ENCODE peak calls at places on chromosomes 1 and 21, in eight cellular contexts. Q is lower leg skin, P is brain microvascular endothelial cell, R is choroid plexus epithelial cell, S is Calu3, H is heart right ventricle, D is B cell, G is GM13976. M is an unnamed sample.

GRCh38 chr1:55448261-55448660 is 233.1 kb upstream of the USP24 start:
- DNase-seq in Q (no peak), P (no peak), R (no peak), S (no peak), H (no peak), D (no peak), G (no peak), M (no peak)

GRCh38 chr21:46254208-46254975 is 25.8 kb upstream of the LSS start:
- DNase-seq in Q (no peak), P (no peak), R (no peak), S (no peak), H (no peak), D (no peak), G (peak), M (no peak)

GRCh38 chr1:36880155-36881070 is 153.9 kb downstream of the GRIK3 start:
- DNase-seq in Q (peak), P (no peak), R (no peak), S (no peak), H (no peak), D (no peak), G (peak), M (no peak)

GRCh38 chr1:114155756-114156155 is 2.1 kb upstream of the SYT6 start:
- DNase-seq in Q (no peak), P (no peak), R (no peak), S (no peak), H (no peak), D (no peak), G (no peak), M (no peak)

GRCh38 chr1:201877877-201878339 is 10.8 kb upstream of the SHISA4 start:
- DNase-seq in Q (no peak), P (peak), R (peak), S (peak), H (no peak), D (no peak), G (peak), M (peak)

GRCh38 chr1:45953934-45954333 is 150.5 kb downstream of the MAST2 start:
- DNase-seq in Q (no peak), P (no peak), R (peak), S (no peak), H (no peak), D (no peak), G (no peak), M (no peak)

GRCh38 chr1:169078163-169078883 is 28.2 kb upstream of the ATP1B1 start:
- DNase-seq in Q (no peak), P (no peak), R (no peak), S (no peak), H (no peak), D (no peak), G (no peak), M (no peak)

GRCh38 chr1:16421201-16421600 is 16.0 kb downstream of the SPATA21 start:
- DNase-seq in Q (no peak), P (no peak), R (no peak), S (no peak), H (no peak), D (no peak), G (no peak), M (no peak)

GRCh38 chr21:22056904-22057303 is 1058.7 kb downstream of the NCAM2 start:
- DNase-seq in Q (no peak), P (no peak), R (no peak), S (no peak), H (no peak), D (no peak), G (no peak), M (no peak)

GRCh38 chr1:40391688-40392145 is 18.2 kb downstream of the SMAP2 start:
- DNase-seq in Q (no peak), P (no peak), R (no peak), S (no peak), H (no peak), D (no peak), G (no peak), M (peak)

GRCh38 chr1:116693759-116694482 is 26.4 kb upstream of the IGSF3 start:
- DNase-seq in Q (no peak), P (peak), R (peak), S (peak), H (no peak), D (no peak), G (no peak), M (peak)

GRCh38 chr1:221611930-221612777 is 129.7 kb downstream of the DUSP10 start:
- DNase-seq in Q (peak), P (peak), R (peak), S (peak), H (peak), D (no peak), G (no peak), M (peak)

DNA sequence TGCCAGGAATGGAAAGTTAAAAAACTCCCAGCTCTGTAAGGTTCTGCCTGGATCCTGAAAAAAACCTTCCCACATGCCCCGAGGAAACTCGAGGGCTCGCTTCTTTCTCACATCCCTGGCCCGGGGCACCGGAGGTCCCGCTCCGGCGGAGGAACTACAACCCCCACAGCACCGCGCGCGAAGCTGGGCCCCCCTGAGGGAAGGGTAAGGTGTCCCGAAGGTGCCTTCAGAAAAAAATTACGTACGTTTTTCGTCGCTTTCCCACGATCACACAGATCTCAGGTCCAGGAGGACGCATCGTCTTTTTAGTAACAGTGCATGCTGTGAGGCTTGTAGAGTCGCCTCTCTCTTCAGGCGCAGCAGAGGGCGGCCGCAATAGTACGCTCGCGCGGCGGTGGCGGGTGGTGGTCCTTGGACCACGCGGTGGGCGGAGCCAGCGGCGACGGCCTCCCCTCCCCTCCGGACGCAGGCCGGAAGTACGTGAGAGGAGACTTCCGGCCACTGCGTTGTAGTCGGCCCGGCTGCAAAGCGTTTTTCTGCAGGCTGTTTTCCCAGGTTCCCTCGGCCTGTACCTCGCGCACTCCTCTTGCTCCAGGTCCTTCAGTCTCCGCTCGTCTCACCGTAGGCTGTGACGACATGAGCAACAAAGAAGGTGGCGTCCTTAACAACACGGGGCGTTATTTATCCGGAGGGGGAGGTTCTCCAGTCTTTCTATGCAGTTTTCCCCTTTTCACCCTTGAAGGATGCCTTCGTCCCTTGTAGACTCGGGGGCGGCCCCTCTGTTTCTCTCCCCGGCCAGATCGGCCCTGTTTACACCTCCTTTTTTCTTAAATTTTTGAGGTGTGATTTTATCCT is at the start of gene TSNAX:
- DNase-seq in Q (peak), P (peak), R (peak), S (peak), H (peak), D (peak), G (peak), M (peak)
- TF ChIP-seq CTCF in Q (no peak), P (no peak), R (no peak), S (no peak), H (no peak), D (no peak), G (no peak), M (no peak)

GRCh38 chr1:182806015-182806678 is 16.6 kb downstream of the NPL start:
- DNase-seq in Q (no peak), P (no peak), R (no peak), S (no peak), H (no peak), D (no peak), G (no peak), M (no peak)
- TF ChIP-seq CTCF in Q (no peak), P (no peak), R (no peak), S (no peak), H (no peak), D (peak), G (no peak), M (no peak)

GRCh38 chr1:42737257-42737656 is 2.8 kb downstream of the CLDN19 start:
- DNase-seq in Q (peak), P (no peak), R (peak), S (peak), H (no peak), D (no peak), G (peak), M (peak)
- TF ChIP-seq CTCF in Q (no peak), P (peak), R (peak), S (no peak), H (no peak), D (no peak), G (peak), M (no peak)

GRCh38 chr1:162677607-162678371 is 45.5 kb downstream of the DDR2 start:
- DNase-seq in Q (no peak), P (no peak), R (no peak), S (no peak), H (no peak), D (no peak), G (no peak), M (no peak)
- TF ChIP-seq CTCF in Q (no peak), P (no peak), R (no peak), S (no peak), H (no peak), D (no peak), G (no peak), M (no peak)

GRCh38 chr1:15064217-15064929 is 89.2 kb upstream of the TMEM51 start:
- DNase-seq in Q (no peak), P (no peak), R (no peak), S (no peak), H (no peak), D (no peak), G (no peak), M (peak)
- TF ChIP-seq CTCF in Q (no peak), P (no peak), R (no peak), S (no peak), H (no peak), D (no peak), G (no peak), M (no peak)

GRCh38 chr1:182301467-182302198 is 90.0 kb downstream of the GLUL start:
- DNase-seq in Q (no peak), P (no peak), R (peak), S (peak), H (peak), D (no peak), G (no peak), M (peak)
- TF ChIP-seq CTCF in Q (no peak), P (no peak), R (no peak), S (no peak), H (no peak), D (no peak), G (no peak), M (no peak)

GRCh38 chr1:192700834-192701271 is 64.9 kb downstream of the RGS13 start:
- DNase-seq in Q (no peak), P (peak), R (peak), S (peak), H (no peak), D (no peak), G (no peak), M (peak)
- TF ChIP-seq CTCF in Q (no peak), P (no peak), R (no peak), S (no peak), H (no peak), D (no peak), G (no peak), M (no peak)

GRCh38 chr1:47508900-47509488 is 71.2 kb downstream of the FOXD2 start:
- DNase-seq in Q (peak), P (no peak), R (peak), S (no peak), H (no peak), D (no peak), G (no peak), M (no peak)
- TF ChIP-seq CTCF in Q (no peak), P (no peak), R (peak), S (no peak), H (no peak), D (no peak), G (no peak), M (no peak)

M was measured in MCF 10A.